ENCODE peak calls at places on chromosomes 12 and 14, in nine cellular contexts. One of them, this sample, is unnamed. For H3K4me1, the result is how much of the 10 kb centered on the place peaks cover.

GRCh38 chr12:6465467-6466183 is 4.9 kb downstream of the VAMP1 start:
- DNase-seq in fibroblast of lung: peak
- DNase-seq in PC-3: peak
- DNase-seq in MM.1S: peak
- DNase-seq in GM23338: peak
- DNase-seq in endothelial cell of umbilical vein: peak
- DNase-seq in keratinocyte: no peak
- DNase-seq in GM12878: no peak
- DNase-seq in PC-9: peak
- DNase-seq in this sample: peak

GRCh38 chr12:27555928-27556778 is 32.1 kb downstream of the PPFIBP1 start:
- DNase-seq in fibroblast of lung: peak
- DNase-seq in PC-3: no peak
- DNase-seq in MM.1S: no peak
- DNase-seq in GM23338: no peak
- DNase-seq in endothelial cell of umbilical vein: peak
- DNase-seq in keratinocyte: no peak
- DNase-seq in GM12878: no peak
- DNase-seq in PC-9: no peak
- DNase-seq in this sample: no peak

GRCh38 chr12:6049992-6050391 is 74.5 kb downstream of the VWF start:
- DNase-seq in fibroblast of lung: no peak
- DNase-seq in PC-3: no peak
- DNase-seq in MM.1S: no peak
- DNase-seq in GM23338: peak
- DNase-seq in endothelial cell of umbilical vein: no peak
- DNase-seq in keratinocyte: no peak
- DNase-seq in GM12878: no peak
- DNase-seq in PC-9: no peak
- DNase-seq in this sample: no peak

GRCh38 chr14:68935761-68936209 is 43.3 kb downstream of the ACTN1 start:
- DNase-seq in fibroblast of lung: peak
- DNase-seq in PC-3: no peak
- DNase-seq in MM.1S: no peak
- DNase-seq in GM23338: no peak
- DNase-seq in endothelial cell of umbilical vein: peak
- DNase-seq in keratinocyte: no peak
- DNase-seq in GM12878: no peak
- DNase-seq in PC-9: no peak
- DNase-seq in this sample: no peak

GRCh38 chr14:55832122-55832911 is 252.3 kb downstream of the KTN1 start:
- DNase-seq in fibroblast of lung: peak
- DNase-seq in PC-3: peak
- DNase-seq in MM.1S: no peak
- DNase-seq in GM23338: no peak
- DNase-seq in endothelial cell of umbilical vein: no peak
- DNase-seq in keratinocyte: no peak
- DNase-seq in GM12878: no peak
- DNase-seq in PC-9: peak
- DNase-seq in this sample: no peak

GRCh38 chr12:131130311-131130911 is 176.7 kb downstream of the ADGRD1 start:
- DNase-seq in fibroblast of lung: no peak
- DNase-seq in PC-3: no peak
- DNase-seq in MM.1S: no peak
- DNase-seq in GM23338: no peak
- DNase-seq in endothelial cell of umbilical vein: no peak
- DNase-seq in keratinocyte: no peak
- DNase-seq in GM12878: no peak
- DNase-seq in PC-9: no peak
- DNase-seq in this sample: no peak

GRCh38 chr12:84247931-84248330 is 664.7 kb downstream of the SLC6A15 start:
- DNase-seq in fibroblast of lung: no peak
- DNase-seq in PC-3: peak
- DNase-seq in MM.1S: no peak
- DNase-seq in GM23338: no peak
- DNase-seq in endothelial cell of umbilical vein: peak
- DNase-seq in keratinocyte: no peak
- DNase-seq in GM12878: no peak
- DNase-seq in PC-9: no peak
- DNase-seq in this sample: no peak

GRCh38 chr12:77943466-77943865 is 112.8 kb downstream of the NAV3 start:
- DNase-seq in fibroblast of lung: peak
- DNase-seq in PC-3: peak
- DNase-seq in MM.1S: no peak
- DNase-seq in GM23338: no peak
- DNase-seq in endothelial cell of umbilical vein: peak
- DNase-seq in keratinocyte: peak
- DNase-seq in GM12878: no peak
- DNase-seq in PC-9: no peak
- DNase-seq in this sample: peak

GRCh38 chr12:14185441-14186192 is 179.9 kb upstream of the ATF7IP start:
- DNase-seq in fibroblast of lung: peak
- DNase-seq in PC-3: peak
- DNase-seq in MM.1S: peak
- DNase-seq in GM23338: peak
- DNase-seq in endothelial cell of umbilical vein: peak
- DNase-seq in keratinocyte: no peak
- DNase-seq in GM12878: no peak
- DNase-seq in PC-9: peak
- DNase-seq in this sample: peak

GRCh38 chr12:57340104-57340503 is 89.1 kb upstream of the STAC3 start:
- DNase-seq in fibroblast of lung: peak
- DNase-seq in PC-3: no peak
- DNase-seq in MM.1S: no peak
- DNase-seq in GM23338: peak
- DNase-seq in endothelial cell of umbilical vein: peak
- DNase-seq in keratinocyte: no peak
- DNase-seq in GM12878: no peak
- DNase-seq in PC-9: no peak
- DNase-seq in this sample: peak

GRCh38 chr12:53481108-53481442 is 18.2 kb downstream of the MAP3K12 start:
- DNase-seq in fibroblast of lung: no peak
- DNase-seq in PC-3: no peak
- DNase-seq in MM.1S: no peak
- DNase-seq in GM23338: no peak
- DNase-seq in endothelial cell of umbilical vein: no peak
- DNase-seq in keratinocyte: no peak
- DNase-seq in GM12878: no peak
- DNase-seq in PC-9: no peak
- DNase-seq in this sample: no peak

GRCh38 chr14:37083599-37083998 is 88.8 kb downstream of the SLC25A21 start:
- DNase-seq in fibroblast of lung: no peak
- DNase-seq in PC-3: no peak
- DNase-seq in MM.1S: no peak
- DNase-seq in GM23338: no peak
- DNase-seq in endothelial cell of umbilical vein: no peak
- DNase-seq in keratinocyte: no peak
- DNase-seq in GM12878: no peak
- DNase-seq in PC-9: no peak
- DNase-seq in this sample: no peak

GRCh38 chr14:91245029-91245428 is 525 bp upstream of the GPR68 start:
- DNase-seq in fibroblast of lung: no peak
- DNase-seq in PC-3: no peak
- DNase-seq in MM.1S: no peak
- DNase-seq in GM23338: no peak
- DNase-seq in endothelial cell of umbilical vein: no peak
- DNase-seq in keratinocyte: no peak
- DNase-seq in GM12878: no peak
- DNase-seq in PC-9: no peak
- DNase-seq in this sample: no peak

GRCh38 chr12:45458238-45458637 is 242.3 kb downstream of the ANO6 start:
- DNase-seq in fibroblast of lung: no peak
- DNase-seq in PC-3: no peak
- DNase-seq in MM.1S: peak
- DNase-seq in GM23338: no peak
- DNase-seq in endothelial cell of umbilical vein: no peak
- DNase-seq in keratinocyte: no peak
- DNase-seq in GM12878: no peak
- DNase-seq in PC-9: no peak
- DNase-seq in this sample: no peak

GRCh38 chr12:45464699-45465098 is 248.8 kb downstream of the ANO6 start:
- DNase-seq in fibroblast of lung: no peak
- DNase-seq in PC-3: peak
- DNase-seq in MM.1S: no peak
- DNase-seq in GM23338: peak
- DNase-seq in endothelial cell of umbilical vein: no peak
- DNase-seq in keratinocyte: no peak
- DNase-seq in GM12878: no peak
- DNase-seq in PC-9: no peak
- DNase-seq in this sample: peak

GRCh38 chr12:45462506-45462905 is 246.6 kb downstream of the ANO6 start:
- DNase-seq in fibroblast of lung: no peak
- DNase-seq in PC-3: no peak
- DNase-seq in MM.1S: peak
- DNase-seq in GM23338: no peak
- DNase-seq in endothelial cell of umbilical vein: no peak
- DNase-seq in keratinocyte: no peak
- DNase-seq in GM12878: no peak
- DNase-seq in PC-9: no peak
- DNase-seq in this sample: no peak

DNA sequence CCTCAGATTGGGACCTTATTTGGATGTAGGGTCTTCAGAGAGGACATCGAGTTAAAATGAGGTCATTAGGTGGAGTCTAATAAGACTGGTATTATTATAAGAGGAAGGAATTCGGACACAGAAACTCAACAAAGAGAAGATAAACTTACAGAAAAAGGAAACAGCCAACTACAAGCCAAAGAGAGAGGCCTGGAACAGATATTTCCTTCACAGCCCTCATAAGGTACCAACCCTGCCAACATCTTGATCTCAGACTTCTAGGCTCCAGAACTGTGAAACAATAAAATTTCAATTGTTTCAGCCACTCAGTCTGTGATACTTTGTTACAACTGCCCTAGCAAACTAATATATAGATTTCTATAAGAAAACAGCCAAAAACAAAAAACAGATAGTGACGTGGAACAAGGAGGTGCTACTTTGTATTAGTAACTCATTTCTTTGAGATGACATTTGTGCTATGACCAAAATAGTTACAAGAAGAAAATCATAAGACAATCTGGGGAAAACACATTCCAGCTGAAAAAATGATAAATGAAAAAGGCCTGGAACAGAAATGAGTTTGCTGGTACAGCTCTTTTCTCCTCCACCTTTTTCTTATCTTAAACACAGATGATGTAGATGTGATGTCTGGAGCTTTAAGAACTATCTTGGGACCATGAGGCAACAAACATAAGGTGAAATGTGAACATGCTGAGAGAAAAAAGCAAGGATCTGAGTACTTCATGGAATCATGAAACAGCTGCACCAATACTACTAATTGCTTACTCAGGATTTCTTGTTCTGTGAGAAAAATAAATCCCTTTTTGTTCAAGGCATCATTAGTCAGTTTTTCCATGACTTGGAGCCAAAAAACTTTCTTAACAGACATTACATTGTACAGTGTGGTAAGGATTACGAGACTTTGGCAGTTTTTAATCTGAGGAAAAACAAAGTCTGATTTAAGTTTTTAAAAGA is 243.2 kb downstream of the ANO6 start:
- DNase-seq in fibroblast of lung: peak
- DNase-seq in PC-3: peak
- DNase-seq in MM.1S: no peak
- DNase-seq in GM23338: no peak
- DNase-seq in endothelial cell of umbilical vein: peak
- DNase-seq in keratinocyte: no peak
- DNase-seq in GM12878: no peak
- DNase-seq in PC-9: no peak
- DNase-seq in this sample: peak
- H3K27ac ChIP-seq in fibroblast of lung: no peak
- H3K27ac ChIP-seq in PC-3: no peak
- H3K27ac ChIP-seq in MM.1S: no peak
- H3K27ac ChIP-seq in GM23338: no peak
- H3K27ac ChIP-seq in endothelial cell of umbilical vein: no peak
- H3K27ac ChIP-seq in keratinocyte: no peak
- H3K27ac ChIP-seq in GM12878: no peak
- H3K27ac ChIP-seq in PC-9: no peak
- H3K27ac ChIP-seq in this sample: no peak

DNA sequence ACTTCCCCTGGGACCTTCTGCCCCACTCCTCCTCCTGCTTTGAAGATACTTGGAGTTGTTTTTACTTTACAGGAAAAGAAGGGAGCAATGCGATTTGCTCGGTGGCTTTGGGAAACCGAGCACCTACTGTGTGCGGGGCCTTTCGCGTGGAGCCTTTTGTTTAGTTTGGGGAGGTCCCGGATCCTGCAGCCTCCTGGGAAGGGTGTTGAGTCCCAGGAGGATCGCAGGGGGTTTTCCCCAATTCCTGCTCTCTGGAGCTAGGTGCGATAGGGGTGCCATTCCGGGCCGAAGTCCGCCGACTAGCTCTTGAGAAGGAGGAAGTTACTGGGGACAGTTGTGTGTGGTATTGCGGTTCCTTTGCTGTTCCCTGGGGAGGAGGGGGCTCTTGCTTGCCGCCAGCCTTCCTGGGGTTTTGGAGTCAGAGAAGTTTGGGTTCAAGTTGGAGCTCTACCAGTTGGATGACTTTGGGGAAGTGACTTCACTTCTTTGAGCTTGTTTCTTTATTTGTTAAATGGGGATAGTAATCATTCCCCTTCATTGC is 1.1 kb downstream of the BRI3BP start:
- DNase-seq in fibroblast of lung: no peak
- DNase-seq in PC-3: peak
- DNase-seq in MM.1S: no peak
- DNase-seq in GM23338: peak
- DNase-seq in endothelial cell of umbilical vein: no peak
- DNase-seq in keratinocyte: no peak
- DNase-seq in GM12878: no peak
- DNase-seq in PC-9: no peak
- DNase-seq in this sample: peak
- TF ChIP-seq EZH2 in fibroblast of lung: no peak
- TF ChIP-seq EZH2 in PC-3: no peak
- TF ChIP-seq EZH2 in MM.1S: no peak
- TF ChIP-seq EZH2 in GM23338: no peak
- TF ChIP-seq EZH2 in endothelial cell of umbilical vein: no peak
- TF ChIP-seq EZH2 in keratinocyte: no peak
- TF ChIP-seq EZH2 in GM12878: no peak
- TF ChIP-seq EZH2 in PC-9: no peak
- TF ChIP-seq EZH2 in this sample: no peak

DNA sequence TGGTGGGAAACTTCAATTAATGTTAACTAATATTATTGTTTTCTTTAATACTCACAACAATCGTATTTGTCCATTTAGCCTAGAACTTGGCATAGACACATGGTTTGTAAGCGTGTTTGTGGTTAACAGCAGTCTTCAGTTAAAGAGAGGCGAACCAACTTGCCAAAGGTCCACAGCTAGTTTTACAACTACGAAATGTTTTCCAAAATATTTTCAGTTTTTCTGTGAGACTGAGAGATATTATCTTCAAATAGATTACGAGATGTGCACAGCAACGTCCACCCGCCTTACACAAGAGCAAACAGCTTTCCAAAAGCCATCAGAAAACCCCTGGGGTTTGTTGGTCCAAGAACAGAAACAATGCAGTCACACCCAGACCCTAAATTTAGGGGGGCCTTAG is 58.6 kb upstream of the RASSF3 start:
- DNase-seq in fibroblast of lung: no peak
- DNase-seq in PC-3: no peak
- DNase-seq in MM.1S: no peak
- DNase-seq in GM23338: no peak
- DNase-seq in endothelial cell of umbilical vein: no peak
- DNase-seq in keratinocyte: no peak
- DNase-seq in GM12878: no peak
- DNase-seq in PC-9: no peak
- DNase-seq in this sample: no peak
- H3K4me1 ChIP-seq in fibroblast of lung: under half
- H3K4me1 ChIP-seq in PC-3: under half
- H3K4me1 ChIP-seq in MM.1S: under half
- H3K4me1 ChIP-seq in GM23338: under half
- H3K4me1 ChIP-seq in endothelial cell of umbilical vein: under half
- H3K4me1 ChIP-seq in keratinocyte: under half
- H3K4me1 ChIP-seq in GM12878: under half
- H3K4me1 ChIP-seq in PC-9: under half
- H3K4me1 ChIP-seq in this sample: under half

GRCh38 chr14:65791551-65791981 is 379.0 kb downstream of the FUT8 start:
- DNase-seq in fibroblast of lung: peak
- DNase-seq in PC-3: peak
- DNase-seq in MM.1S: no peak
- DNase-seq in GM23338: no peak
- DNase-seq in endothelial cell of umbilical vein: peak
- DNase-seq in keratinocyte: no peak
- DNase-seq in GM12878: peak
- DNase-seq in PC-9: peak
- DNase-seq in this sample: peak
- H3K27ac ChIP-seq in fibroblast of lung: no peak
- H3K27ac ChIP-seq in PC-3: peak
- H3K27ac ChIP-seq in MM.1S: no peak
- H3K27ac ChIP-seq in GM23338: no peak
- H3K27ac ChIP-seq in endothelial cell of umbilical vein: no peak
- H3K27ac ChIP-seq in keratinocyte: no peak
- H3K27ac ChIP-seq in GM12878: no peak
- H3K27ac ChIP-seq in PC-9: peak
- H3K27ac ChIP-seq in this sample: no peak